ENCODE peak calls at places on chromosomes 2 and 18, in seven cellular contexts. G is HL-60; W is AG08396; C is OCI-LY7; R is islet precursor cell; L is activated gamma-delta T cell treated with Interleukin-2 at 50 U/mL for 16 hours; P is effector CD4-positive, alpha-beta T cell. T is an unnamed sample.

GRCh38 chr18:59994357-59994756 is 94.6 kb downstream of the PMAIP1 start:
- DNase-seq in C (peak), L (no peak), R (no peak), W (no peak), G (no peak), P (no peak), T (no peak)

GRCh38 chr2:101697124-101697793 is at the start of gene MAP4K4:
- DNase-seq in R (peak), G (peak), C (peak), L (peak), W (peak), P (peak), T (peak)

GRCh38 chr2:74457129-74457548 is 1.1 kb upstream of the WBP1 start:
- DNase-seq in W (no peak), G (peak), P (no peak), C (no peak), L (no peak), R (no peak), T (no peak)

GRCh38 chr2:227430644-227431043 is 41.3 kb upstream of the AGFG1 start:
- DNase-seq in L (no peak), W (no peak), G (no peak), C (no peak), P (no peak), R (no peak), T (no peak)

GRCh38 chr2:74010087-74010541 is 25.4 kb downstream of the TET3 start:
- DNase-seq in G (no peak), L (no peak), C (no peak), P (no peak), R (peak), W (no peak), T (no peak)

GRCh38 chr2:69159988-69160387 is 147.0 kb downstream of the ANTXR1 start:
- DNase-seq in L (no peak), P (no peak), R (peak), G (no peak), C (no peak), W (no peak), T (no peak)

GRCh38 chr2:237833546-237833945 is 25.9 kb upstream of the RAMP1 start:
- DNase-seq in W (no peak), R (no peak), G (no peak), P (no peak), L (no peak), C (no peak), T (no peak)

GRCh38 chr18:11246466-11246865 is 97.1 kb upstream of the PIEZO2 start:
- DNase-seq in R (no peak), C (no peak), W (no peak), P (no peak), G (no peak), L (no peak), T (no peak)

GRCh38 chr2:45862843-45863242 is 211.4 kb downstream of the PRKCE start:
- DNase-seq in C (no peak), L (no peak), R (no peak), G (peak), W (no peak), P (no peak), T (no peak)

GRCh38 chr18:59556265-59556664 is 141.0 kb downstream of the CCBE1 start:
- DNase-seq in W (peak), P (no peak), C (no peak), R (no peak), L (no peak), G (no peak), T (no peak)

GRCh38 chr2:229910832-229911412 is 10.9 kb downstream of the TRIP12 start:
- DNase-seq in G (peak), C (peak), L (no peak), R (no peak), W (no peak), P (no peak), T (no peak)

GRCh38 chr2:121634354-121635307 is 14.6 kb downstream of the CLASP1 start:
- DNase-seq in R (no peak), G (no peak), W (peak), L (no peak), P (no peak), C (no peak), T (no peak)

GRCh38 chr2:189466656-189467055 is 25.4 kb downstream of the WDR75 start:
- DNase-seq in W (peak), C (peak), P (no peak), L (no peak), R (no peak), G (peak), T (no peak)

GRCh38 chr2:2577366-2577765 is 246.3 kb upstream of the MYT1L start:
- DNase-seq in L (no peak), W (no peak), P (no peak), G (no peak), R (peak), C (no peak), T (no peak)

GRCh38 chr2:68365087-68365486 is at the start of gene PLEK:
- DNase-seq in L (peak), C (peak), G (peak), W (no peak), P (no peak), R (no peak), T (peak)

GRCh38 chr18:2723207-2723606 is 67.7 kb downstream of the SMCHD1 start:
- DNase-seq in P (no peak), G (no peak), L (no peak), C (no peak), R (peak), W (no peak), T (no peak)

GRCh38 chr18:68693091-68693815 is 21.7 kb downstream of the TMX3 start:
- DNase-seq in R (no peak), W (no peak), P (no peak), C (no peak), L (no peak), G (no peak), T (no peak)

GRCh38 chr2:216683846-216684245 is 11.5 kb downstream of the IGFBP5 start:
- DNase-seq in C (no peak), P (no peak), G (peak), W (peak), L (no peak), R (no peak), T (no peak)

GRCh38 chr2:2796207-2796606 is 465.1 kb upstream of the MYT1L start:
- DNase-seq in L (no peak), G (no peak), W (no peak), R (no peak), P (no peak), C (no peak), T (no peak)

GRCh38 chr2:101788995-101789970 is 91.8 kb downstream of the MAP4K4 start:
- DNase-seq in P (no peak), L (no peak), C (no peak), W (no peak), R (no peak), G (no peak), T (no peak)

GRCh38 chr18:66757946-66758345 is 154.1 kb upstream of the CDH19 start:
- DNase-seq in P (no peak), R (no peak), L (no peak), W (no peak), C (no peak), G (no peak), T (no peak)

GRCh38 chr2:102508863-102509262 is 35.8 kb downstream of the SLC9A4 start:
- DNase-seq in L (no peak), W (no peak), P (no peak), G (peak), R (no peak), C (no peak), T (no peak)

GRCh38 chr18:48091869-48092497 is 161.5 kb upstream of the SMAD2 start:
- DNase-seq in P (no peak), G (no peak), C (no peak), L (no peak), W (no peak), R (no peak), T (no peak)

GRCh38 chr2:100730290-100730868 is 89.6 kb upstream of the NPAS2 start:
- DNase-seq in G (peak), P (no peak), C (peak), W (peak), L (peak), R (peak), T (no peak)